ENCODE peak calls at places on chromosomes 6 and 20, in nine cellular contexts. L is breast epithelium, N is psoas muscle, W is fibroblast of mammary gland, E is heart left ventricle, Y is brain microvascular endothelial cell, D is IMR-90, Z is AG04450, S is stomach. G is an unnamed sample.

GRCh38 chr6:87714093-87714809 is 12.2 kb upstream of the AKIRIN2 start:
- DNase-seq in L (no peak), N (no peak), W (peak; percentile 94), E (no peak), Y (peak; percentile 73), D (peak; percentile 88), Z (no peak), S (no peak), G (peak; percentile 58)

GRCh38 chr6:56865081-56865875 is 89.6 kb upstream of the BEND6 start:
- DNase-seq in L (no peak), N (no peak), W (no peak), E (no peak), Y (no peak), D (no peak), Z (no peak), S (no peak), G (no peak)

GRCh38 chr6:158655569-158656450 is 6.0 kb downstream of the SYTL3 start:
- DNase-seq in L (no peak), N (no peak), W (peak; percentile 37), E (no peak), Y (no peak), D (peak; percentile 21), Z (no peak), S (no peak), G (no peak)

GRCh38 chr6:45377041-45377554 is 636 bp downstream of the SUPT3H start:
- DNase-seq in L (no peak), N (no peak), W (peak; percentile 45), E (peak; percentile 84), Y (no peak), D (peak; percentile 16), Z (no peak), S (no peak), G (peak; percentile 13)

GRCh38 chr20:62401331-62401779 is 5.7 kb downstream of the CABLES2 start:
- DNase-seq in L (no peak), N (no peak), W (no peak), E (no peak), Y (no peak), D (no peak), Z (no peak), S (no peak), G (no peak)

GRCh38 chr6:1001655-1002349 is 308.9 kb upstream of the EXOC2 start:
- DNase-seq in L (no peak), N (no peak), W (no peak), E (no peak), Y (no peak), D (no peak), Z (no peak), S (no peak), G (peak; percentile 70)

GRCh38 chr6:44667226-44667625 is 279.7 kb downstream of the CDC5L start:
- DNase-seq in L (no peak), N (no peak), W (peak; percentile 95), E (no peak), Y (peak; percentile 84), D (peak; percentile 77), Z (peak; percentile 55), S (no peak), G (peak; percentile 98)

GRCh38 chr6:135880066-135880972 is 28.8 kb downstream of the PDE7B start:
- DNase-seq in L (no peak), N (no peak), W (peak; percentile 84), E (no peak), Y (peak; percentile 80), D (peak; percentile 76), Z (no peak), S (no peak), G (peak; percentile 72)

GRCh38 chr6:141359953-141360352 is 772.8 kb upstream of the GJE1 start:
- DNase-seq in L (no peak), N (no peak), W (peak; percentile 32), E (peak; percentile 18), Y (peak; percentile 57), D (no peak), Z (no peak), S (no peak), G (peak; percentile 12)

GRCh38 chr6:41663558-41663957 is 25.3 kb downstream of the MDFI start:
- DNase-seq in L (no peak), N (peak; percentile 36), W (no peak), E (no peak), Y (no peak), D (no peak), Z (no peak), S (no peak), G (no peak)

GRCh38 chr6:35468181-35468979 is at the start of gene RPL10A:
- DNase-seq in L (peak; percentile 95), N (peak; percentile 97), W (peak; percentile 96), E (peak; percentile 97), Y (peak; percentile 94), D (peak; percentile 96), Z (peak; percentile 92), S (peak; percentile 97), G (peak; percentile 95)

GRCh38 chr20:35788796-35789195 is 17.0 kb downstream of the PHF20 start:
- DNase-seq in L (no peak), N (no peak), W (no peak), E (no peak), Y (no peak), D (no peak), Z (no peak), S (no peak), G (no peak)

GRCh38 chr20:57055345-57055744 is 211.1 kb downstream of the BMP7 start:
- DNase-seq in L (no peak), N (no peak), W (no peak), E (no peak), Y (no peak), D (no peak), Z (no peak), S (no peak), G (no peak)

DNA sequence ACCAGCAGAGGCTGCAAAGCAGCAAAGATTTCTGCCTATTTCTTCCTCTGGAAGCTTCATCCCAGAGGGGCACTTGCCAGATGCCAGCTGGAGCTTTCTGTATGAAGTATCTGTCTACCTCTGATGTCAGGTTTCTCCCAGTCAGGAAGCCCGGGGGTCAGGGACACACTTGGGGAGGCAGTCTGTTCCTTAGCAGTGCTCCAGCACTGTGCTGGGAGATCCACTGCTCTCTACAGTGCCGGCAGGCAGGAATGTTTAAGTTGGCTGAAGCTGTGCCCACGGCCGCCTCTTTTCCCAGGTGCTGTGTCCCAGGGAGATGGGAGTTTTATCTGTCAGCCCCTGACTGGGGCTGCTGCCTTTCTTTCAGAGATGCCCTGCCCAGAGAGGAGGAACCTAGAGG is 631.1 kb upstream of the HTR1E start:
- DNase-seq in L (no peak), N (no peak), W (no peak), E (no peak), Y (no peak), D (no peak), Z (no peak), S (no peak), G (no peak)
- TF ChIP-seq CTCF in L (no peak), N (no peak), W (no peak), E (no peak), Y (no peak), D (no peak), Z (no peak), S (no peak), G (no peak)

GRCh38 chr6:33428219-33428890 is 8.5 kb downstream of the SYNGAP1 start:
- DNase-seq in L (no peak), N (no peak), W (peak; percentile 35), E (no peak), Y (peak; percentile 35), D (no peak), Z (no peak), S (no peak), G (no peak)
- H3K4me3 ChIP-seq in L (peak overlapping the region; percentile 48), N (peak overlapping the region; percentile 73), W (peak overlapping the region; percentile 48), E (peak overlapping the region; percentile 67), Y (peak overlapping the region; percentile 70), D (peak overlapping the region; percentile 94), Z (peak overlapping the region; percentile 73), S (peak overlapping the region; percentile 63), G (peak overlapping the region; percentile 59)

DNA sequence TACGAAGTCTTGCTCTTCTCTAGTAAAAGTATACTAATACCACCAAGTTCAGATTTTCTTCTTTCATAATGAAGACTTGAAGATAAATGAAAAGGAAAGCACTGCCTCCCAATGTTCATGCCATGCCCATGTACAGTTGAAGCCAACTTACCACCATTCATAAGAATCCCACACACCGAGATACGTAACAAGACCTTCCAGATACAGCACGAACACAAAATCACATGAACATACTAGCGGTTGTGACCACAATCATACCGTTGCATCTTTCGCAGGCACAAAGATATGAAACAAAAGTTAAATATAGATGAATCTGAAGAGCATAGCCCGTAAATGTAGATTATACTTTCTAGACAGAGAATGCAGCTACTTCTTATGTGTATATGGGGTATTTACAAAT is 412.5 kb downstream of the CBLN4 start:
- DNase-seq in L (no peak), N (no peak), W (no peak), E (no peak), Y (no peak), D (no peak), Z (no peak), S (no peak), G (no peak)
- TF ChIP-seq CTCF in L (no peak), N (no peak), W (no peak), E (no peak), Y (no peak), D (no peak), Z (no peak), S (no peak), G (no peak)

GRCh38 chr6:81242634-81243033 is 509.8 kb downstream of the TENT5A start:
- DNase-seq in L (no peak), N (no peak), W (peak; percentile 80), E (no peak), Y (no peak), D (no peak), Z (no peak), S (no peak), G (peak; percentile 16)

GRCh38 chr6:81241126-81241525 is 511.4 kb downstream of the TENT5A start:
- DNase-seq in L (no peak), N (no peak), W (peak; percentile 77), E (no peak), Y (no peak), D (peak; percentile 26), Z (peak; percentile 36), S (no peak), G (peak; percentile 94)

GRCh38 chr6:81238390-81238789 is 514.1 kb downstream of the TENT5A start:
- DNase-seq in L (no peak), N (no peak), W (no peak), E (no peak), Y (no peak), D (no peak), Z (no peak), S (no peak), G (peak; percentile 16)

GRCh38 chr6:81246200-81246599 is 506.3 kb downstream of the TENT5A start:
- DNase-seq in L (no peak), N (no peak), W (no peak), E (no peak), Y (no peak), D (no peak), Z (no peak), S (no peak), G (no peak)

GRCh38 chr6:81241717-81242116 is 510.8 kb downstream of the TENT5A start:
- DNase-seq in L (no peak), N (no peak), W (peak; percentile 77), E (no peak), Y (no peak), D (peak; percentile 49), Z (peak; percentile 15), S (no peak), G (peak; percentile 81)
- H3K4me3 ChIP-seq in L (no peak overlapping the region), N (no peak overlapping the region), W (no peak overlapping the region), E (no peak overlapping the region), Y (no peak overlapping the region), D (no peak overlapping the region), Z (no peak overlapping the region), S (no peak overlapping the region), G (no peak overlapping the region)

GRCh38 chr6:153947817-153948447 is 91.1 kb upstream of the OPRM1 start:
- DNase-seq in L (no peak), N (no peak), W (peak; percentile 30), E (no peak), Y (peak; percentile 46), D (no peak), Z (no peak), S (no peak), G (peak; percentile 4)
- TF ChIP-seq CTCF in L (no peak), N (peak; percentile 46), W (peak; percentile 95), E (peak; percentile 79), Y (peak; percentile 96), D (peak; percentile 16), Z (peak; percentile 50), S (peak; percentile 71), G (peak; percentile 60)